ENCODE peak calls at places on chromosome 21, in four cellular contexts. One of them, this sample, is unnamed.

GRCh38 chr21:25283720-25284119 is 323.6 kb downstream of the MRPL39 start:
- DNase-seq in adrenal gland: no peak
- DNase-seq in epithelial cell of esophagus: peak; percentile 46
- DNase-seq in PC-3: peak; percentile 62
- DNase-seq in this sample: no peak

GRCh38 chr21:26776320-26777021 is 68.7 kb downstream of the ADAMTS1 start:
- DNase-seq in adrenal gland: no peak
- DNase-seq in epithelial cell of esophagus: peak; percentile 37
- DNase-seq in PC-3: peak; percentile 31
- DNase-seq in this sample: no peak

GRCh38 chr21:19853061-19853460 is 1145.1 kb upstream of the NCAM2 start:
- DNase-seq in adrenal gland: no peak
- DNase-seq in epithelial cell of esophagus: no peak
- DNase-seq in PC-3: no peak
- DNase-seq in this sample: no peak

GRCh38 chr21:32597205-32597604 is 11.9 kb upstream of the TCP10L start:
- DNase-seq in adrenal gland: no peak
- DNase-seq in epithelial cell of esophagus: peak; percentile 99
- DNase-seq in PC-3: peak; percentile 98
- DNase-seq in this sample: no peak

GRCh38 chr21:38474124-38474523 is 24.2 kb downstream of the ERG start:
- DNase-seq in adrenal gland: no peak
- DNase-seq in epithelial cell of esophagus: no peak
- DNase-seq in PC-3: no peak
- DNase-seq in this sample: no peak

GRCh38 chr21:22575165-22575584 is 1577.0 kb downstream of the NCAM2 start:
- DNase-seq in adrenal gland: no peak
- DNase-seq in epithelial cell of esophagus: no peak
- DNase-seq in PC-3: peak; percentile 47
- DNase-seq in this sample: no peak

GRCh38 chr21:46551636-46552241 is 53.1 kb downstream of the S100B start:
- DNase-seq in adrenal gland: no peak
- DNase-seq in epithelial cell of esophagus: no peak
- DNase-seq in PC-3: no peak
- DNase-seq in this sample: no peak

GRCh38 chr21:46550511-46550941 is 54.4 kb downstream of the S100B start:
- DNase-seq in adrenal gland: no peak
- DNase-seq in epithelial cell of esophagus: no peak
- DNase-seq in PC-3: no peak
- DNase-seq in this sample: no peak

GRCh38 chr21:19261731-19262367 is 858.3 kb upstream of the TMPRSS15 start:
- DNase-seq in adrenal gland: no peak
- DNase-seq in epithelial cell of esophagus: no peak
- DNase-seq in PC-3: no peak
- DNase-seq in this sample: peak; percentile 46

GRCh38 chr21:38879912-38880577 is 74.3 kb downstream of the ETS2 start:
- DNase-seq in adrenal gland: no peak
- DNase-seq in epithelial cell of esophagus: no peak
- DNase-seq in PC-3: no peak
- DNase-seq in this sample: no peak

GRCh38 chr21:17610862-17611261 is 1.8 kb downstream of the BTG3 start:
- DNase-seq in adrenal gland: no peak
- DNase-seq in epithelial cell of esophagus: no peak
- DNase-seq in PC-3: no peak
- DNase-seq in this sample: peak; percentile 17

GRCh38 chr21:22355949-22356348 is 1357.7 kb downstream of the NCAM2 start:
- DNase-seq in adrenal gland: no peak
- DNase-seq in epithelial cell of esophagus: no peak
- DNase-seq in PC-3: peak; percentile 7
- DNase-seq in this sample: no peak

GRCh38 chr21:28521932-28522826 is 470.5 kb downstream of the LTN1 start:
- DNase-seq in adrenal gland: no peak
- DNase-seq in epithelial cell of esophagus: peak; percentile 51
- DNase-seq in PC-3: peak; percentile 54
- DNase-seq in this sample: no peak

GRCh38 chr21:16534408-16535099 is 804.8 kb downstream of the USP25 start:
- DNase-seq in adrenal gland: peak; percentile 82
- DNase-seq in epithelial cell of esophagus: peak; percentile 54
- DNase-seq in PC-3: no peak
- DNase-seq in this sample: peak; percentile 91

GRCh38 chr21:25717491-25718139 is 17.1 kb downstream of the ATP5PF start:
- DNase-seq in adrenal gland: no peak
- DNase-seq in epithelial cell of esophagus: peak; percentile 51
- DNase-seq in PC-3: peak; percentile 29
- DNase-seq in this sample: no peak

GRCh38 chr21:29299046-29299905 is 554 bp downstream of the BACH1 start:
- DNase-seq in adrenal gland: peak; percentile 49
- DNase-seq in epithelial cell of esophagus: peak; percentile 54
- DNase-seq in PC-3: peak; percentile 41
- DNase-seq in this sample: peak; percentile 68

GRCh38 chr21:19198801-19199200 is 795.2 kb upstream of the TMPRSS15 start:
- DNase-seq in adrenal gland: no peak
- DNase-seq in epithelial cell of esophagus: no peak
- DNase-seq in PC-3: peak; percentile 35
- DNase-seq in this sample: no peak

GRCh38 chr21:17506936-17507335 is 5.9 kb upstream of the CXADR start:
- DNase-seq in adrenal gland: no peak
- DNase-seq in epithelial cell of esophagus: no peak
- DNase-seq in PC-3: no peak
- DNase-seq in this sample: no peak

GRCh38 chr21:14773777-14774345 is 227.7 kb upstream of the SAMSN1 start:
- DNase-seq in adrenal gland: peak; percentile 21
- DNase-seq in epithelial cell of esophagus: peak; percentile 59
- DNase-seq in PC-3: peak; percentile 77
- DNase-seq in this sample: peak; percentile 35

GRCh38 chr21:14918542-14918941 is 146.3 kb downstream of the NRIP1 start:
- DNase-seq in adrenal gland: no peak
- DNase-seq in epithelial cell of esophagus: no peak
- DNase-seq in PC-3: no peak
- DNase-seq in this sample: no peak

GRCh38 chr21:26423506-26423905 is 149.6 kb downstream of the CYYR1 start:
- DNase-seq in adrenal gland: no peak
- DNase-seq in epithelial cell of esophagus: peak; percentile 27
- DNase-seq in PC-3: no peak
- DNase-seq in this sample: no peak

GRCh38 chr21:16913010-16913409 is 599.8 kb upstream of the CXADR start:
- DNase-seq in adrenal gland: no peak
- DNase-seq in epithelial cell of esophagus: peak; percentile 59
- DNase-seq in PC-3: no peak
- DNase-seq in this sample: no peak

GRCh38 chr21:28283652-28284490 is 708.8 kb downstream of the LTN1 start:
- DNase-seq in adrenal gland: peak; percentile 18
- DNase-seq in epithelial cell of esophagus: peak; percentile 51
- DNase-seq in PC-3: peak; percentile 34
- DNase-seq in this sample: peak; percentile 16

GRCh38 chr21:8991088-8991907 is 1530.1 kb upstream of the TPTE start:
- DNase-seq in adrenal gland: no peak
- DNase-seq in epithelial cell of esophagus: no peak
- DNase-seq in PC-3: peak; percentile 1
- DNase-seq in this sample: no peak

GRCh38 chr21:16579538-16579937 is 849.8 kb downstream of the USP25 start:
- DNase-seq in adrenal gland: no peak
- DNase-seq in epithelial cell of esophagus: peak; percentile 11
- DNase-seq in PC-3: no peak
- DNase-seq in this sample: no peak

GRCh38 chr21:25759573-25759972 is 24.8 kb downstream of the GABPA start:
- DNase-seq in adrenal gland: no peak
- DNase-seq in epithelial cell of esophagus: peak; percentile 50
- DNase-seq in PC-3: no peak
- DNase-seq in this sample: no peak

GRCh38 chr21:31509108-31510017 is 150.1 kb upstream of the SOD1 start:
- DNase-seq in adrenal gland: no peak
- DNase-seq in epithelial cell of esophagus: peak; percentile 86
- DNase-seq in PC-3: peak; percentile 81
- DNase-seq in this sample: no peak

GRCh38 chr21:16908087-16908486 is 604.8 kb upstream of the CXADR start:
- DNase-seq in adrenal gland: no peak
- DNase-seq in epithelial cell of esophagus: peak; percentile 84
- DNase-seq in PC-3: peak; percentile 29
- DNase-seq in this sample: no peak

GRCh38 chr21:31457675-31458074 is 113.6 kb upstream of the TIAM1 start:
- DNase-seq in adrenal gland: no peak
- DNase-seq in epithelial cell of esophagus: no peak
- DNase-seq in PC-3: no peak
- DNase-seq in this sample: no peak

DNA sequence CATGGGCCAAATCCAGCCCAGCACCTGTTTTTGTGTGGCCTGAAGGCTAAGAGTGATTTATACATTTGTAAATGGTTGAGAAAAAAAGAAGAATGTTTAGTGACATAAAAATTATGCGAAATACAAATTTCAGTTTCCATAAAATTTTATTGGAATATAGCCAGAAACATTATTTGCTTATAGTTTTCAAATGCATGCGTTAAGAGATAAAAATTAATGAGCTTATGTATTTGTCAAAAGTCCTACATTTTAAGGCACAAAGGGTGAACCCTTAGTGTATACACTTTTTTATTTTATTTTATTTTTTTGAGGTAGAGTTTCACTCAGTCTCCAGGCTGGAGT is 2.1 kb downstream of the MORC3 start:
- DNase-seq in adrenal gland: no peak
- DNase-seq in epithelial cell of esophagus: no peak
- DNase-seq in PC-3: no peak
- DNase-seq in this sample: no peak
- H3K4me3 ChIP-seq in adrenal gland: no peak overlapping the region
- H3K4me3 ChIP-seq in epithelial cell of esophagus: peak overlapping the region; percentile 84
- H3K4me3 ChIP-seq in PC-3: peak overlapping the region; percentile 90
- H3K4me3 ChIP-seq in this sample: no peak overlapping the region

DNA sequence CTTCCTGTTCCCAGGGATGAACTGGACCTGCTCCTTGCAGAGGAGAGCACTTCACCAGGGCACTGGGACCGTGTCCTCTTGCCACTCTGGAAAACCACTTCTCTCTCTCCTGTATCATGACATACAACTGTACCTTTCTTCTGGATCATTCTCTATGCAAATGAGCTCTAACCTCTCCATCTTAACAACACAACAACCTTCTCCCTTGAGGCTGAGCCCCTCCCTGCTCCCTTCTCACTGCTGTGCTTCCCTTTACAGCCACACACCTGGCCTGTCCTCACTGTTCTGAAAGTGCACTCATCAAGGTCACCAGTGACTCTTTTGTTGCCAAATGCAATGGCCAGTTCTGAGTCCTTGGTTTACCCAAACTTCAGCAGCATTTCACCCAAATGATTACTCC is 54.5 kb upstream of the MRPS6 start:
- DNase-seq in adrenal gland: no peak
- DNase-seq in epithelial cell of esophagus: no peak
- DNase-seq in PC-3: no peak
- DNase-seq in this sample: no peak
- H3K4me3 ChIP-seq in adrenal gland: no peak overlapping the region
- H3K4me3 ChIP-seq in epithelial cell of esophagus: no peak overlapping the region
- H3K4me3 ChIP-seq in PC-3: no peak overlapping the region
- H3K4me3 ChIP-seq in this sample: no peak overlapping the region

GRCh38 chr21:37454869-37455503 is 88.4 kb downstream of the DYRK1A start:
- DNase-seq in adrenal gland: no peak
- DNase-seq in epithelial cell of esophagus: no peak
- DNase-seq in PC-3: no peak
- DNase-seq in this sample: no peak

GRCh38 chr21:37453350-37453749 is 86.8 kb downstream of the DYRK1A start:
- DNase-seq in adrenal gland: no peak
- DNase-seq in epithelial cell of esophagus: no peak
- DNase-seq in PC-3: no peak
- DNase-seq in this sample: no peak

GRCh38 chr21:37451446-37451845 is 84.9 kb downstream of the DYRK1A start:
- DNase-seq in adrenal gland: no peak
- DNase-seq in epithelial cell of esophagus: no peak
- DNase-seq in PC-3: no peak
- DNase-seq in this sample: no peak

GRCh38 chr21:37450385-37451044 is 83.9 kb downstream of the DYRK1A start:
- DNase-seq in adrenal gland: no peak
- DNase-seq in epithelial cell of esophagus: peak; percentile 84
- DNase-seq in PC-3: peak; percentile 70
- DNase-seq in this sample: no peak

DNA sequence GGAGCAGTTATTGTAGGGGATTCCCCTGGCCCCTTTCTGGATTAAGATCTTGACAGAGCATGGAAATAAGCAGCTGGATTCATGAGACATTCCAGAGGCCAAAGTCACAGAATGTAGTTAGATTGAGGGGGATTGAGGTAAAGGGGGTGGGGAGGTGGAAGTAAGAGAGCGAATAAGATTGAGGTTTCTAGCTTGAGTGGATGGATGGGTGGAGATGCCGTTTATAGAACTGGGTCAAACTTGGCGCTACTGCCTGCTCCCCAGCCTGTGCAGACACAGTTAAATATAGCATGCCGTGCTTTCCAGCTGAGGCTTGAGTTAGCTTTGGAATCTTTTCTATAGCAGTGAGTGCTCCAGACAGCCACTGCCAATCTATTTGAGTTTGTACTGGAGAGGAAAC is 85.6 kb downstream of the DYRK1A start:
- DNase-seq in adrenal gland: no peak
- DNase-seq in epithelial cell of esophagus: no peak
- DNase-seq in PC-3: no peak
- DNase-seq in this sample: peak; percentile 51
- H3K4me3 ChIP-seq in adrenal gland: no peak overlapping the region
- H3K4me3 ChIP-seq in epithelial cell of esophagus: no peak overlapping the region
- H3K4me3 ChIP-seq in PC-3: no peak overlapping the region
- H3K4me3 ChIP-seq in this sample: no peak overlapping the region

GRCh38 chr21:35046223-35046690 is 2.8 kb downstream of the RUNX1 start:
- DNase-seq in adrenal gland: no peak
- DNase-seq in epithelial cell of esophagus: no peak
- DNase-seq in PC-3: no peak
- DNase-seq in this sample: no peak

GRCh38 chr21:35046880-35047229 is 2.2 kb downstream of the RUNX1 start:
- DNase-seq in adrenal gland: no peak
- DNase-seq in epithelial cell of esophagus: no peak
- DNase-seq in PC-3: no peak
- DNase-seq in this sample: no peak

GRCh38 chr21:35044128-35044527 is 5.0 kb downstream of the RUNX1 start:
- DNase-seq in adrenal gland: no peak
- DNase-seq in epithelial cell of esophagus: no peak
- DNase-seq in PC-3: no peak
- DNase-seq in this sample: no peak

GRCh38 chr21:35044770-35045538 is 4.1 kb downstream of the RUNX1 start:
- DNase-seq in adrenal gland: no peak
- DNase-seq in epithelial cell of esophagus: no peak
- DNase-seq in PC-3: no peak
- DNase-seq in this sample: no peak

DNA sequence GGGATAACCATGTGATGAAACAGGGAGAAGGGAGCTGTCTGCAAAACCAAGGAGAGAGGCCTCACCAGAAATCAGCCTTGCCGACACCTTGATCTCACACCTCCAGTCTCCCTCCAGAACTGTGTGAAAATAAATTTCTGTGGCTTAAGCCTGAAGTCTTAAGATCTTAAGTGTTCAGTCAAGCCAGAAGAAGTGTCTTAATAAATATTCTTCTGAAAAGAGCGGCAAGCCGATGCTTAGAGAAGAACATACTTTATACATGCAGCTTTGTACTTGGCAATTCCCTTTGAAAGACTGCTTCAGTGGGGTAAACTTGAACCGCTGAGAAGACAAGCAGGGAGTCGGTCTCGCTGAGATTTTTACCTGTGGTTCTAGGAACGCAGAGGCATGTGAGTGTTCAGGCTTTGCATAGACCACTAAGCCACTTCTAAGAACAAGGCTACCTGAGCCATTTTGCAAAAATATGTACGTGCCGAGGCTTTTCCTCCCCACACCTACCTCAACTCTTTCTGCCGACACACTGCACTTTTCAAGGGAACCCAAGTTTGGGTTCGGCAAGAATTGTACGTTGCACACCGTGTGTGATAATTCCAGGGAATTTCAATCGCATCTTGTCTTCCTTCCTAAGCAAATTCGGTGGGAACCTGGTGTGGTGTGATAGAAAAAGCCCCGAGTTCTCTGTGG is 3.4 kb downstream of the RUNX1 start:
- DNase-seq in adrenal gland: no peak
- DNase-seq in epithelial cell of esophagus: no peak
- DNase-seq in PC-3: no peak
- DNase-seq in this sample: no peak
- H3K4me3 ChIP-seq in adrenal gland: no peak overlapping the region
- H3K4me3 ChIP-seq in epithelial cell of esophagus: no peak overlapping the region
- H3K4me3 ChIP-seq in PC-3: peak overlapping the region; percentile 75
- H3K4me3 ChIP-seq in this sample: no peak overlapping the region

This sample was measured in right cardiac atrium.